ENCODE peak calls at places on chromosomes 5 and 9, in four cellular contexts. J is astrocyte, X is NT2/D1, W is mammary epithelial cell. K is an unnamed sample. For H3K9me3, the result is how much of the 10 kb centered on the place peaks cover.

GRCh38 chr5:1090538-1090937 is 21.3 kb downstream of the SLC12A7 start:
- DNase-seq in J (no peak), X (no peak), W (no peak), K (no peak)

GRCh38 chr5:173750538-173751265 is 134.3 kb upstream of the BOD1 start:
- DNase-seq in W (no peak), X (no peak), J (no peak), K (no peak)

GRCh38 chr5:172881691-172882370 is 47.8 kb downstream of the ERGIC1 start:
- DNase-seq in W (no peak), X (no peak), J (peak), K (no peak)

GRCh38 chr5:32791536-32792240 is 80.6 kb downstream of the NPR3 start:
- DNase-seq in J (peak), W (no peak), X (no peak), K (no peak)

GRCh38 chr9:116100711-116101111 is 52.9 kb upstream of the PAPPA start:
- DNase-seq in W (peak), J (peak), X (no peak), K (no peak)

GRCh38 chr5:169610606-169611005 is 26.5 kb upstream of the DOCK2 start:
- DNase-seq in W (peak), X (no peak), J (peak), K (no peak)

GRCh38 chr5:132475531-132475930 is 15.0 kb downstream of the IRF1 start:
- DNase-seq in J (no peak), W (no peak), X (no peak), K (no peak)

GRCh38 chr9:73009649-73010288 is 56.9 kb upstream of the ALDH1A1 start:
- DNase-seq in J (no peak), X (no peak), W (no peak), K (peak)

GRCh38 chr9:38032266-38032830 is 36.7 kb downstream of the SHB start:
- DNase-seq in W (no peak), J (no peak), X (no peak), K (no peak)

GRCh38 chr5:173053041-173053440 is 3.1 kb upstream of the CREBRF start:
- DNase-seq in J (no peak), X (no peak), W (no peak), K (no peak)

GRCh38 chr5:33582417-33582816 is 141.7 kb downstream of the TARS1 start:
- DNase-seq in W (no peak), J (no peak), X (no peak), K (no peak)

GRCh38 chr5:53109041-53109435 is 519 bp downstream of the MOCS2 start:
- DNase-seq in W (peak), X (no peak), J (no peak), K (no peak)

GRCh38 chr9:86792136-86792535 is 155.2 kb downstream of the GAS1 start:
- DNase-seq in W (peak), X (no peak), J (peak), K (no peak)

GRCh38 chr9:26657958-26658357 is 234.6 kb downstream of the CAAP1 start:
- DNase-seq in X (no peak), W (no peak), J (no peak), K (no peak)

GRCh38 chr5:130871346-130872086 is 293.5 kb downstream of the HINT1 start:
- DNase-seq in X (peak), W (peak), J (peak), K (peak)

GRCh38 chr9:13410566-13411031 is 131.1 kb upstream of the MPDZ start:
- DNase-seq in J (peak), W (peak), X (no peak), K (no peak)

GRCh38 chr5:19795218-19795617 is 192.8 kb downstream of the CDH18 start:
- DNase-seq in W (peak), J (peak), X (no peak), K (peak)

GRCh38 chr5:147396070-147396469 is 113.8 kb downstream of the DPYSL3 start:
- DNase-seq in W (no peak), J (no peak), X (no peak), K (no peak)

GRCh38 chr5:173324115-173325001 is 3.9 kb downstream of the STC2 start:
- DNase-seq in W (no peak), X (no peak), J (peak), K (peak)

GRCh38 chr5:104598285-104598684 is 1035.7 kb upstream of the NUDT12 start:
- DNase-seq in X (no peak), W (no peak), J (no peak), K (no peak)
- H3K9me3 ChIP-seq in X (under half), W (under half), J (under half), K (under half)

DNA sequence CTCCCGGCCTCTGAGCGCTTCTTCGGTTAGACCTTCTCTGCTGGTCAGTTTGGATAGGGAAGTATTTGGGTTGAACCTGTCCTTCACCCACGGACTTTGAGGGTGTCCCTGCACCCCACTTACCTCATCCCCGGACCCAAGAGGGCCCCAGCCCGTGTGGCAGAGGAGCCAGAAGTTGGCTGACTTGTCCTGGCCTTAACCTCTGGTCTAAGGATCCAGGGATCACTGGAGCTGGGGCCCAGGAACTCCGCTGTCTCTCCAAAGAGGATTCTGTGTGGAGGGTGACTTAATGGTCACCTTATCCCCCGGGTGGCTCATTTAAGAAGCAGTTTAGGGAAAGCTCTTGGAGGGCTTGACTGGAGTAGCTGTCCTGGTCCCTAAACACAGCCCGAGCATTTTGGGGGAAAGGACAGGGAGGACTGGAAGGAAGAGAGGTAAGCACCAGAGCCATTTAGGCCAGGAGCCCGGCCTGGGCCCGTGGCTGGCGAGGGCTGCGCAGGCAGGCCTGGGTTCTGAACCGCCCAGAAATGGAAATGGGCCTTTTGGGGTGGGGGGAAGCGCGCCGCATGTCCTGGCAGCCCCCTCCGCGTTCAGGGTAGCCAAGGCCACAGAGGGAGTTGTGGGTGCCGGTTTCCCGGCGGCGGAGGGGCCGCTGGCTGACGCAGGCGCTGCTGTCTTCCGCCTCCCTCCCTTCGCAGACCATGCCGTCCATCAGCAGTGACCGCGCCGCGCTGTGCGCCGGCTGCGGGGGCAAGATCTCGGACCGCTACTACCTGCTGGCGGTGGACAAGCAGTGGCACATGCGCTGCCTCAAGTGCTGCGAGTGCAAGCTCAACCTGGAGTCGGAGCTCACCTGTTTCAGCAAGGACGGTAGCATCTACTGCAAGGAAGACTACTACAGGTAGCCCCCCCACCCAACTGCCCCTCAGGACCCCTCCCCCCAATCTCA is 2.0 kb downstream of the LHX2 start:
- DNase-seq in W (no peak), J (no peak), X (no peak), K (peak)
- H3K9ac ChIP-seq in W (no peak), J (peak), X (peak), K (no peak)

GRCh38 chr9:135455401-135456030 is 24.1 kb upstream of the PPP1R26 start:
- DNase-seq in W (no peak), X (no peak), J (no peak), K (peak)
- H3K9me3 ChIP-seq in W (under half), X (under half), J (under half), K (under half)

GRCh38 chr5:15263406-15263805 is 236.6 kb upstream of the FBXL7 start:
- DNase-seq in X (no peak), J (no peak), W (no peak), K (no peak)

GRCh38 chr5:15255601-15256000 is 244.4 kb upstream of the FBXL7 start:
- DNase-seq in J (no peak), X (no peak), W (no peak), K (no peak)

GRCh38 chr5:15263942-15264341 is 236.0 kb upstream of the FBXL7 start:
- DNase-seq in W (no peak), J (no peak), X (no peak), K (no peak)

GRCh38 chr5:15261279-15261668 is 238.7 kb upstream of the FBXL7 start:
- DNase-seq in W (no peak), X (no peak), J (no peak), K (no peak)

DNA sequence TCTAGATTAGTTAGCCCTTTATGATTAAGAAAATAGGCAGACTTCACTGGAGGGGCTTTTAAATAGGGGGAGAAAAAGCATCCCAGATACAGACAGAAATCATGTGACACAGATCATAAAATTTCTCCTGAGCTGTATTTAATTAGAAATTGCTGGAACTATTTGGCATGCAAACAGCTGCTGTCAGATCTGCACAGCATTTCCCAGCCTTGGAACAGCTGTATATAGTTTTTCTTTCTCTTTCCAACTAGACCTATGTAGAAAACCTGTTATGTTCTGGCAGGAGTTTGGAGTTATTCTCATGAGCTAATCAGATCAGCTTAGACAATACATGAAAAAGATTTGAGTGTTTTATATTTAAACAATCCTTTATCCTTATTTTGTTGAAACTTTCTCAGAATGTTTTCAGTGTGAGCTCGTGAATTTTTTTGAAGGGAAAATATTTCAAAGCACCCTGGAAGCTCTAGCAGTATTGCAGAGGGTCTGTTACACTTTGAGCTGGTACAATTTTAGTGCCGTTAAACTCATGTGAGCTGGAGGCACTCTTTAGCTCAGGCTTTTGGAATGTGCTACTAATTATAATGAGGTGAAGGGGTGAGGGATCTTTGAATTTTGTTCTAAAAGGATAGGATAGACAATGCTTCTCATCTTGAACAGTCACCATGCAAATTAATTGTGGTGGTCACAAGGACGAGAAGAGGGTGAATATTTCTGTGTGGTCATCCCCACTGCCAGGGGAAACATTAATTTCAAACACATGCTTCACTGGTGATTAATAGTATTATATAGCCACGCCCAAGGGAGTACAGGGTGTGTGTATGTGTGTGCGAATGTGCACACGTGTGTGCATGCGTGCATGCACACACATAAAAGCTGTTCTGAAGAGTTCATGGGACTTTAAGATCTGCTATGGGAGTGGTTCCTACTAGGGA is 239.4 kb upstream of the FBXL7 start:
- DNase-seq in X (no peak), W (no peak), J (no peak), K (no peak)
- H3K9ac ChIP-seq in X (no peak), W (no peak), J (no peak), K (no peak)

GRCh38 chr9:1354066-1354465 is 303.9 kb downstream of the DMRT2 start:
- DNase-seq in W (no peak), X (no peak), J (no peak), K (no peak)

DNA sequence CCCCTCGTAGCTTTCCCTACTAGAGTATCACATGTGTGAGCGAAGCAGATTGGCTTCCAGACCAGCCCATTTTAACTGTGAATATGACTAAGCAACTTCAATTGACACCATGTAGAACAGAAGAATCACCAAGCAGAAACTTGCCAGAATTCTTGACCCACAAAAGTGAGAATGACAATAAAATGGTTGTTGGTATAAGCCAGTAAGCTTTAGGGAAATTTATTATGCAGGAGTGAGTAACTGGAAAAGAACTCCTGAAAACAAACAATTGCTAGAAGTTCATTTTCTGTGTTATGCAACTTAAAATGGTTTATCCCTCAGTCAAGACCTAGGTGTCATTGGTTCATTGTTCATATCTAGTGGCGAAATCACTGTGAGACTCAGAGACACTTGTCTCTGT is 303.1 kb downstream of the DMRT2 start:
- DNase-seq in W (no peak), X (no peak), J (no peak), K (no peak)
- H3K9me3 ChIP-seq in W (under half), X (under half), J (under half), K (under half)

DNA sequence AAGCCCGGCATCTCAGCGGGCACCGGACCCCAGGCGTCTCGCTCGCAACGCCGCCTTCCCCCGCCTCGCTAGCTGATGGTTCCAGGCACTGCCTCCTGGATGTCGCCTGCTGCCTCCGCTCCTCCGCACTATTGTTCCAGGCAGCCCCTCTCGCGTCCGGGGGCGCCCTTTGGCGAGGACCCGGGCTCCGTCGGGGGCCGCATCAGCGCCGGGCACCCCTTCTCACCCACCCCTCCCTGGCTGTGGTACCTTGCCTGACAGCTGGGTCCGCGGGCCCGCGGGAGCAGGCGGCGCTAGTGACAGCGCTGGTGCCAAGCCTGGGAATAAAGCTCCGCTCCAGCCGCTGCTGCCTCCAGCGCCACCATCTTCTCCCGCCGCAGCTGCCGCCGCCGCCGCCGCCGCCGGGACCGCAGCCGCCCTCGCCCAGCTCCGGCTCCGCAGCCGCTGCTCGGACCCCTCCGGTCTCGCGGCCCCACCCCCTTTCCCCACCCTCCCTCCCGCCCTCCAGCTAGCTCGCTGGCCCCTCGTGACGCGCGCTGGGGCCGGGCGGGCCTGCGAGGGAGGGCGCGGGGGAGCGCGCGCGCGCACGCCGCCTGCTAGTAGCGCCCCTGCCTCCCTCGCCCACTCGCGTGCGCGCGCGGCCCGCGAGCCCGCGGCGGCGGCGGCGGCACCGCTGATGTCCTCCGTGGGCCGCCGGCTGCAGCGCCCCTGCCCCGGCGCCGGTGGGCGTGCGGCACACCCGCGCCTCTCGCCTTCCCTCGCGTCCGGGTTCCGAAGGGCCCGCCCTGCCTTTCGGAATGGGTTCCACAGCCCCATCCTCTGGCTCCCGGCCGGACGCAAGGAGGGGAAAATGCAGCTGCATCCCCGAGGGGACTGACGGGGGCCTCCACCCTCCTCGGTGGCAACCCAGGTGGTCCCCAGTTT is at the start of gene APBA1:
- DNase-seq in J (peak), X (peak), W (peak), K (peak)
- H3K9ac ChIP-seq in J (peak), X (peak), W (no peak), K (no peak)

DNA sequence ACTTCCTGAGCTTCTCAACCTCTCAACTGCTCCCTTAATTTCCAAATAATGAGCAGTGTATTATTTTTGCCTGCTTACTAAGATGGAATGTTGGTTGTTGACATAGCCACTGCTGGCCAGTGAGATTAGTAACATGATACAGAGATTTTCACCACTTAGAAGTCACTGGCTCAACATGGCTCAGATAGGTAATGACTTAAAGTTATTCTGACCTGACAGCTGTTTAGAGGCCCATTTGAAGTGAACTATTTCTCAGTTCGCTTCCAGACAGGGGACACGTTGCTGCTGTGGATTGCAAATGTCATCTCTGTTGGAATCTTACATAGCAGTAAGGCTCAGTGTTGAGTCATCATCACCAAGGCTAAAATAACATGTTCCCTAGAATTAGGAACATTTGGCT is 490.2 kb downstream of the TLE4 start:
- DNase-seq in J (peak), W (peak), X (no peak), K (peak)
- H3K9me3 ChIP-seq in J (under half), W (under half), X (under half), K (under half)